ENCODE peak calls at places on chromosome 5, in seven cellular contexts. K is ELR; C is midbrain; I is CD4-positive, alpha-beta memory T cell; L is T-helper 2 cell; V is astrocyte of the cerebellum; P is islet precursor cell. N is an unnamed sample.

GRCh38 chr5:17315710-17316221 is 98.3 kb downstream of the BASP1 start:
- DNase-seq in K (peak), C (no peak), I (no peak), L (no peak), V (peak), P (no peak), N (no peak)

GRCh38 chr5:141814064-141814982 is 63.9 kb downstream of the PCDH1 start:
- DNase-seq in K (peak), C (peak), I (peak), L (no peak), V (no peak), P (peak), N (peak)

GRCh38 chr5:168601972-168602371 is 22.8 kb upstream of the PANK3 start:
- DNase-seq in K (no peak), C (no peak), I (no peak), L (no peak), V (no peak), P (peak), N (no peak)

GRCh38 chr5:128163991-128164390 is 80.4 kb downstream of the SLC12A2 start:
- DNase-seq in K (peak), C (no peak), I (no peak), L (no peak), V (peak), P (no peak), N (no peak)

GRCh38 chr5:98845878-98846277 is 72.4 kb downstream of the RGMB start:
- DNase-seq in K (no peak), C (no peak), I (peak), L (no peak), V (no peak), P (no peak), N (no peak)

GRCh38 chr5:123505633-123506032 is 6.3 kb upstream of the CSNK1G3 start:
- DNase-seq in K (no peak), C (no peak), I (no peak), L (no peak), V (no peak), P (no peak), N (no peak)

GRCh38 chr5:127832057-127832456 is 128.9 kb downstream of the CCDC192 start:
- DNase-seq in K (no peak), C (no peak), I (no peak), L (no peak), V (no peak), P (no peak), N (no peak)

GRCh38 chr5:31990701-31991110 is 183.4 kb downstream of the GOLPH3 start:
- DNase-seq in K (peak), C (no peak), I (no peak), L (no peak), V (no peak), P (peak), N (no peak)

GRCh38 chr5:135993248-135993893 is 35.4 kb upstream of the TGFBI start:
- DNase-seq in K (peak), C (no peak), I (no peak), L (no peak), V (no peak), P (no peak), N (no peak)

GRCh38 chr5:35618297-35618636 is 604 bp downstream of the SPEF2 start:
- DNase-seq in K (peak), C (no peak), I (no peak), L (no peak), V (no peak), P (no peak), N (no peak)

GRCh38 chr5:131275996-131276535 is 12.2 kb downstream of the CDC42SE2 start:
- DNase-seq in K (no peak), C (no peak), I (no peak), L (no peak), V (no peak), P (no peak), N (no peak)

GRCh38 chr5:132760601-132761317 is 13.5 kb downstream of the CCNI2 start:
- DNase-seq in K (no peak), C (no peak), I (no peak), L (no peak), V (no peak), P (peak), N (peak)

GRCh38 chr5:150694638-150695037 is 6.2 kb downstream of the RBM22 start:
- DNase-seq in K (peak), C (no peak), I (no peak), L (no peak), V (no peak), P (no peak), N (no peak)

GRCh38 chr5:133421394-133421793 is 190.9 kb downstream of the FSTL4 start:
- DNase-seq in K (peak), C (no peak), I (no peak), L (no peak), V (no peak), P (peak), N (peak)

GRCh38 chr5:109965634-109966033 is 275.9 kb downstream of the MAN2A1 start:
- DNase-seq in K (no peak), C (no peak), I (no peak), L (no peak), V (no peak), P (no peak), N (no peak)

GRCh38 chr5:6812800-6813731 is 99.8 kb downstream of the TENT4A start:
- DNase-seq in K (no peak), C (no peak), I (no peak), L (no peak), V (no peak), P (peak), N (no peak)

GRCh38 chr5:17304282-17304681 is 86.9 kb downstream of the BASP1 start:
- DNase-seq in K (no peak), C (no peak), I (no peak), L (no peak), V (no peak), P (no peak), N (no peak)

GRCh38 chr5:141816598-141817399 is 61.4 kb downstream of the PCDH1 start:
- DNase-seq in K (no peak), C (peak), I (no peak), L (no peak), V (no peak), P (no peak), N (peak)

GRCh38 chr5:67416133-67416937 is 219.7 kb upstream of the CD180 start:
- DNase-seq in K (no peak), C (no peak), I (peak), L (no peak), V (no peak), P (peak), N (no peak)

GRCh38 chr5:88734191-88734640 is 148.8 kb downstream of the MEF2C start:
- DNase-seq in K (no peak), C (peak), I (no peak), L (no peak), V (no peak), P (no peak), N (no peak)

GRCh38 chr5:124644138-124644537 is 102.3 kb downstream of the ZNF608 start:
- DNase-seq in K (peak), C (no peak), I (no peak), L (no peak), V (no peak), P (peak), N (no peak)

GRCh38 chr5:161547573-161548471 is 1.3 kb upstream of the GABRB2 start:
- DNase-seq in K (no peak), C (no peak), I (no peak), L (no peak), V (no peak), P (peak), N (peak)

GRCh38 chr5:77871946-77872345 is 95.8 kb upstream of the TBCA start:
- DNase-seq in K (no peak), C (no peak), I (no peak), L (no peak), V (no peak), P (no peak), N (peak)

GRCh38 chr5:154937186-154937717 is 759 bp downstream of the GEMIN5 start:
- DNase-seq in K (peak), C (no peak), I (no peak), L (no peak), V (no peak), P (no peak), N (peak)

GRCh38 chr5:150561571-150562295 is 53.8 kb downstream of the NDST1 start:
- DNase-seq in K (no peak), C (no peak), I (no peak), L (no peak), V (no peak), P (no peak), N (no peak)

GRCh38 chr5:1058988-1059883 is 50.6 kb downstream of the NKD2 start:
- DNase-seq in K (no peak), C (no peak), I (no peak), L (no peak), V (no peak), P (no peak), N (no peak)

GRCh38 chr5:51395245-51395644 is 12.0 kb downstream of the ISL1 start:
- DNase-seq in K (no peak), C (no peak), I (no peak), L (no peak), V (no peak), P (no peak), N (peak)

GRCh38 chr5:99808657-99809230 is 726.4 kb upstream of the FAM174A start:
- DNase-seq in K (no peak), C (no peak), I (no peak), L (no peak), V (no peak), P (no peak), N (no peak)

GRCh38 chr5:149442563-149443182 is 63.6 kb upstream of the IL17B start:
- DNase-seq in K (peak), C (peak), I (peak), L (peak), V (peak), P (peak), N (peak)

GRCh38 chr5:158698036-158698667 is 401.6 kb downstream of the EBF1 start:
- DNase-seq in K (no peak), C (no peak), I (no peak), L (no peak), V (no peak), P (no peak), N (peak)

GRCh38 chr5:14672508-14673394 is 8.2 kb downstream of the OTULIN start:
- DNase-seq in K (peak), C (peak), I (no peak), L (no peak), V (no peak), P (no peak), N (no peak)

GRCh38 chr5:180093651-180094382 is 22.3 kb upstream of the RNF130 start:
- DNase-seq in K (no peak), C (peak), I (no peak), L (no peak), V (no peak), P (no peak), N (peak)

GRCh38 chr5:144162686-144163085 is 7.8 kb downstream of the YIPF5 start:
- DNase-seq in K (no peak), C (no peak), I (no peak), L (no peak), V (no peak), P (no peak), N (no peak)

GRCh38 chr5:15694694-15695093 is 194.7 kb downstream of the FBXL7 start:
- DNase-seq in K (no peak), C (no peak), I (no peak), L (no peak), V (no peak), P (no peak), N (no peak)

GRCh38 chr5:180960209-180960608 is 28.4 kb upstream of the BTNL3 start:
- DNase-seq in K (peak), C (no peak), I (no peak), L (no peak), V (no peak), P (no peak), N (no peak)

GRCh38 chr5:14767942-14768837 is 103.4 kb downstream of the ANKH start:
- DNase-seq in K (no peak), C (no peak), I (no peak), L (no peak), V (no peak), P (peak), N (no peak)